ENCODE peak calls at places on chromosomes 3 and 15, in ten cellular contexts. A, Z, T, X, J, D, K, G, Y and P are unnamed samples. For H3K27me3, the result is how much of the 10 kb centered on the place peaks cover.

GRCh38 chr15:58755956-58756355 is 6.4 kb upstream of the ADAM10 start:
- DNase-seq in K (no peak), G (no peak), Z (no peak), T (no peak), J (no peak), A (no peak), X (no peak), D (no peak), Y (peak), P (no peak)

GRCh38 chr15:69194854-69195253 is 34.4 kb downstream of the GLCE start:
- DNase-seq in A (no peak), T (no peak), J (no peak), D (no peak), X (no peak), Z (no peak), G (no peak), K (no peak), Y (peak), P (no peak)

GRCh38 chr3:153973722-153974121 is 147.5 kb upstream of the ARHGEF26 start:
- DNase-seq in J (no peak), X (peak), D (no peak), K (no peak), G (no peak), A (no peak), Z (no peak), Y (no peak), T (no peak), P (no peak)

GRCh38 chr15:63340878-63341277 is 40.8 kb downstream of the CA12 start:
- DNase-seq in G (no peak), X (no peak), J (no peak), A (no peak), Z (no peak), Y (no peak), D (no peak), T (no peak), K (no peak), P (no peak)

GRCh38 chr3:54776601-54777000 is 151.3 kb downstream of the LRTM1 start:
- DNase-seq in K (no peak), A (no peak), X (no peak), J (no peak), Y (no peak), G (no peak), T (no peak), Z (no peak), D (no peak), P (no peak)

GRCh38 chr3:70071138-70071537 is 71.6 kb downstream of the SAMMSON start:
- DNase-seq in J (no peak), T (no peak), Y (no peak), G (no peak), A (no peak), Z (no peak), D (no peak), X (no peak), K (no peak), P (no peak)

GRCh38 chr3:124834723-124835718 is 52.1 kb downstream of the ITGB5 start:
- DNase-seq in D (peak), T (peak), X (peak), Z (peak), K (peak), J (no peak), A (peak), G (peak), Y (no peak), P (peak)

GRCh38 chr3:160134964-160135363 is 90.3 kb upstream of the C3orf80 start:
- DNase-seq in Y (no peak), A (no peak), G (no peak), T (peak), X (no peak), K (peak), D (peak), J (peak), Z (no peak), P (no peak)

GRCh38 chr15:31360843-31361763 is 34.5 kb downstream of the KLF13 start:
- DNase-seq in G (no peak), Z (no peak), K (peak), D (no peak), J (no peak), X (peak), Y (no peak), A (peak), T (no peak), P (peak)

GRCh38 chr15:57057134-57057930 is 138.9 kb downstream of the TCF12 start:
- DNase-seq in Y (no peak), T (no peak), J (no peak), D (no peak), A (no peak), G (no peak), Z (no peak), X (no peak), K (no peak), P (no peak)

GRCh38 chr3:117750674-117751073 is 1041.1 kb downstream of the TUSC7 start:
- DNase-seq in A (no peak), D (no peak), J (no peak), X (no peak), Y (no peak), G (no peak), T (no peak), Z (no peak), K (no peak), P (no peak)

GRCh38 chr3:8537440-8537839 is 35.8 kb downstream of the LMCD1 start:
- DNase-seq in A (no peak), K (no peak), Z (no peak), Y (no peak), D (no peak), G (no peak), T (no peak), X (no peak), J (no peak), P (no peak)
- H3K27ac ChIP-seq in A (no peak), K (no peak), Z (no peak), Y (no peak), D (peak), G (no peak), T (peak), X (no peak), J (no peak), P (no peak)

GRCh38 chr3:128484404-128485282 is 8.4 kb downstream of the GATA2 start:
- DNase-seq in D (no peak), G (no peak), K (no peak), J (no peak), X (no peak), Y (no peak), T (no peak), Z (no peak), A (no peak), P (no peak)
- H3K27me3 ChIP-seq in D (under half), G (under half), K (under half), J (half or more), X (half or more), Y (half or more), T (under half), Z (under half), A (under half), P (half or more)

DNA sequence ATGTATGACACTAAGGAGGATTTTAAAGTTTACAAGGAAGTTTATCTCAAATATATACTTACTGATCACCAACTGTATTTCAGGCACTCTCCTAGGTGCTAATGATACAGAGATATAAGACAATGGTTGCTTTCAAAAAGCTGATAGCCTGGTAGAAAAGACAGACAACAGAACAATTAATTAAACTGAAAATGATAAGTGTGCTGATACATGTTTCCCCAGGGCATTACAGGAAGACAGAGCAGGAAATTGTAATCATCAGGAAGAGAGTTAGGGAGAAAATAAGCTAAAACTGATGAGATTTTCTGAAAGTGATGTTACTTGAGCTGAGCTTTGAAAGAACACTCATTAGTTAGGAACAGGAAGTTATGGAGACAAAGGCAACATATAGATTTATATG is 229.7 kb downstream of the RSRC1 start:
- DNase-seq in T (no peak), D (no peak), Y (no peak), K (no peak), A (no peak), Z (no peak), G (no peak), J (no peak), X (no peak), P (no peak)
- H3K27ac ChIP-seq in T (no peak), D (no peak), Y (no peak), K (no peak), A (no peak), Z (no peak), G (no peak), J (no peak), X (no peak), P (no peak)

GRCh38 chr3:127136024-127136600 is 56.8 kb upstream of the PRR23E start:
- DNase-seq in Y (no peak), J (no peak), G (no peak), X (no peak), K (no peak), D (no peak), A (no peak), T (no peak), Z (no peak), P (no peak)
- H3K27me3 ChIP-seq in Y (under half), J (under half), G (under half), X (under half), K (under half), D (under half), A (under half), T (half or more), Z (under half), P (under half)

GRCh38 chr3:152386208-152386607 is 117.5 kb downstream of the MBNL1 start:
- DNase-seq in T (no peak), K (no peak), Y (no peak), D (no peak), G (no peak), A (no peak), J (no peak), X (no peak), Z (no peak), P (no peak)
- H3K27ac ChIP-seq in T (no peak), K (no peak), Y (no peak), D (no peak), G (peak), A (no peak), J (peak), X (no peak), Z (no peak), P (peak)